ENCODE peak calls at places on chromosome 11, in six cellular contexts. I is HFFc6, D is tibial nerve, V is endothelial cell, X is AG10803, M is cardiac fibroblast. S is an unnamed sample.

GRCh38 chr11:77320351-77320750 is 18.9 kb upstream of the GDPD4 start:
- DNase-seq in I (no peak), D (no peak), V (no peak), X (peak), M (no peak), S (no peak)

GRCh38 chr11:76641905-76642304 is 28.6 kb downstream of the LRRC32 start:
- DNase-seq in I (no peak), D (no peak), V (peak), X (no peak), M (no peak), S (no peak)

GRCh38 chr11:68028802-68029475 is 1.5 kb upstream of the NDUFS8 start:
- DNase-seq in I (no peak), D (no peak), V (no peak), X (peak), M (peak), S (no peak)

GRCh38 chr11:66418168-66418985 is 2.5 kb upstream of the NPAS4 start:
- DNase-seq in I (peak), D (no peak), V (peak), X (peak), M (peak), S (peak)

GRCh38 chr11:68020575-68020974 is 9.9 kb upstream of the NDUFS8 start:
- DNase-seq in I (no peak), D (no peak), V (peak), X (no peak), M (peak), S (no peak)

GRCh38 chr11:112785717-112786116 is 175.5 kb upstream of the NCAM1 start:
- DNase-seq in I (no peak), D (no peak), V (no peak), X (peak), M (peak), S (no peak)

GRCh38 chr11:64132982-64133705 is 32.8 kb downstream of the MACROD1 start:
- DNase-seq in I (no peak), D (no peak), V (no peak), X (no peak), M (no peak), S (no peak)

GRCh38 chr11:63613517-63614135 is 607 bp downstream of the PLAAT3 start:
- DNase-seq in I (no peak), D (peak), V (peak), X (no peak), M (no peak), S (peak)

GRCh38 chr11:69017951-69018350 is 4.9 kb upstream of the MRGPRF start:
- DNase-seq in I (no peak), D (no peak), V (no peak), X (no peak), M (no peak), S (no peak)

GRCh38 chr11:129458756-129459535 is 83.3 kb downstream of the BARX2 start:
- DNase-seq in I (no peak), D (no peak), V (no peak), X (no peak), M (no peak), S (no peak)

GRCh38 chr11:80162387-80162786 is 721.6 kb upstream of the TENM4 start:
- DNase-seq in I (no peak), D (no peak), V (no peak), X (no peak), M (no peak), S (no peak)

GRCh38 chr11:82810326-82810725 is 76.7 kb upstream of the FAM181B start:
- DNase-seq in I (no peak), D (no peak), V (no peak), X (no peak), M (no peak), S (no peak)

GRCh38 chr11:111814567-111814966 is 48.4 kb upstream of the PPP2R1B start:
- DNase-seq in I (peak), D (no peak), V (no peak), X (peak), M (peak), S (no peak)

GRCh38 chr11:59901306-59901705 is 22.7 kb downstream of the OOSP3 start:
- DNase-seq in I (peak), D (no peak), V (peak), X (no peak), M (peak), S (no peak)

GRCh38 chr11:44051171-44051570 is 3.4 kb downstream of the ACCSL start:
- DNase-seq in I (no peak), D (no peak), V (no peak), X (no peak), M (no peak), S (no peak)

GRCh38 chr11:19633276-19633675 is 79.4 kb upstream of the NAV2 start:
- DNase-seq in I (no peak), D (peak), V (no peak), X (peak), M (no peak), S (no peak)

GRCh38 chr11:87092159-87092558 is 54.4 kb downstream of the TMEM135 start:
- DNase-seq in I (no peak), D (no peak), V (no peak), X (peak), M (peak), S (no peak)

GRCh38 chr11:1481861-1482441 is 4.6 kb downstream of the MOB2 start:
- DNase-seq in I (no peak), D (no peak), V (no peak), X (no peak), M (no peak), S (no peak)

GRCh38 chr11:112989198-112989597 is 28.0 kb downstream of the NCAM1 start:
- DNase-seq in I (no peak), D (no peak), V (no peak), X (no peak), M (no peak), S (no peak)

GRCh38 chr11:126162286-126163030 is 49.0 kb downstream of the RPUSD4 start:
- DNase-seq in I (no peak), D (no peak), V (no peak), X (peak), M (no peak), S (no peak)

GRCh38 chr11:127307700-127308099 is 307.1 kb upstream of the KIRREL3 start:
- DNase-seq in I (no peak), D (no peak), V (no peak), X (no peak), M (no peak), S (no peak)

GRCh38 chr11:128499613-128500213 is 87.6 kb downstream of the ETS1 start:
- DNase-seq in I (no peak), D (no peak), V (no peak), X (no peak), M (no peak), S (no peak)

GRCh38 chr11:132586801-132587200 is 945.5 kb downstream of the OPCML start:
- DNase-seq in I (peak), D (no peak), V (no peak), X (peak), M (peak), S (no peak)

GRCh38 chr11:134792044-134792443 is 380.0 kb upstream of the B3GAT1 start:
- DNase-seq in I (no peak), D (no peak), V (no peak), X (no peak), M (no peak), S (no peak)

GRCh38 chr11:115544422-115544821 is 40.2 kb upstream of the CADM1 start:
- DNase-seq in I (no peak), D (no peak), V (no peak), X (no peak), M (no peak), S (no peak)

GRCh38 chr11:62974848-62975522 is 9.8 kb downstream of the SLC22A6 start:
- DNase-seq in I (no peak), D (no peak), V (peak), X (no peak), M (peak), S (peak)

GRCh38 chr11:8342821-8343681 is 79.4 kb upstream of the LMO1 start:
- DNase-seq in I (no peak), D (no peak), V (no peak), X (no peak), M (no peak), S (peak)

GRCh38 chr11:68015467-68015866 is 5.3 kb downstream of the ALDH3B1 start:
- DNase-seq in I (no peak), D (no peak), V (no peak), X (no peak), M (no peak), S (no peak)

GRCh38 chr11:107916671-107917241 is 11.5 kb upstream of the RAB39A start:
- DNase-seq in I (no peak), D (no peak), V (peak), X (peak), M (peak), S (peak)

GRCh38 chr11:55773138-55773537 is at the start of gene OR5D13:
- DNase-seq in I (no peak), D (no peak), V (no peak), X (no peak), M (no peak), S (no peak)

DNA sequence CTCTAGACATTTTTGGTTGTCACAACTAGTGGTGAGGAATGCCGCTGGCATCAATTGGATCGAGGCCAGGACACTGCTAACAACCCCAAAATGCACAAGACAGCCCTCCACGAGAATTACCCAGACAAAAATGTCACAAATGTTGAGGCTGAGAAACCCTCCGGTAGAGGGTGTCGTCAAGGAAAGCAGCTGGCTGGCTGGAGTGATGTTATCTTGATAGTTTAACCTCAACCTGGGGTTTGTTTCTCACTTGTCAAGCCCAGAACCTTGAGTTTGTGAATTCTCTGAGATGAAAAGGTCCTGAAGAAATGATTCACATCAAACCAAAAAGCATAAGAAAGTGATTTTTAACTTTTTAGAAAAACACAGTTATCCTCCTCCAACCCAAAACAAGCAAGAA is 21.1 kb upstream of the TMPRSS13 start:
- DNase-seq in I (peak), D (no peak), V (no peak), X (no peak), M (peak), S (peak)
- TF ChIP-seq CTCF in I (peak), D (no peak), V (no peak), X (no peak), M (no peak), S (peak)

GRCh38 chr11:102592634-102593581 is 32.2 kb downstream of the MMP20 start:
- DNase-seq in I (no peak), D (no peak), V (no peak), X (peak), M (peak), S (no peak)
- TF ChIP-seq CTCF in I (peak), D (no peak), V (peak), X (peak), M (peak), S (peak)

GRCh38 chr11:120547871-120548681 is 36.5 kb downstream of the GRIK4 start:
- DNase-seq in I (peak), D (peak), V (no peak), X (peak), M (peak), S (no peak)
- TF ChIP-seq CTCF in I (peak), D (no peak), V (no peak), X (peak), M (no peak), S (no peak)

DNA sequence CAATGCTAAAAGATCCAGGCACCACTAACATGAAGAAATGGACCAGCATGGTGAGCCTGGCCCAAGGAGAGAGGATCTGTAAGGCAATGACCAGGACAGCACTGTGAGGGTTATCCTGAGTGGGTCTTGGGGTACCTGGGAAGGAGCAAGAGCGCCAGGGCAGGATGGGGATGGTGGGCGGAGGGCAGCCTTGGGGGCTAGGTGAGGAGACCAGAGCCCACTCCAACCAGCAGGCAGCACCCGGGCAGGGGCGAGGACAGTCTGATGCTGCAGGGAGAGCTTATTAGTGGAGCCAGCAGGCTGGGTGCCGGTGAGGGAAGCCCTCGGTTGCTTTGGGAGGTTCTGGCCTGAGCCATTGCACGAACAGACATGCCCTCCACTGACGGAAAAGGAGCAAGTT is 10.7 kb upstream of the NAP1L4 start:
- DNase-seq in I (no peak), D (no peak), V (no peak), X (no peak), M (no peak), S (no peak)
- TF ChIP-seq CTCF in I (no peak), D (no peak), V (no peak), X (no peak), M (no peak), S (no peak)

DNA sequence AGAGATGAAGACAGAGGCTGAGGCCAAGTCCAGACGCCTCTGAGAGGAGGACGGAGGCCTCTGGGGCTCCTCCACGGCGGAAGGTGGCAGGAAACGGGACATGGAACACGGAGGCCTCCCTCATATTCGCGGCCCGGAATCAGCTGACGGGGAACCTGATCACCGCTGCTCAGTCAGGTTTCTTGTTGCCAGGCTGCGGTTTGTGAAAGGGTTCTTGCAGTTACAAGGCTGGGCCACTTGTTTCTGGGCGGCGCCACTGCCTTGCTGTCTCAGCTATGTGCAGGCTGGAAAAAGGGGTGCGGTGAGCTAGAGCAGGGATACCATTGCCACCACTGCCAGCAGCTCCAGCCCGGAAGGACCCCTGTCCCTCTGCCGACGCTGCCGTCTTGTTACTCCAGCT is 10.0 kb upstream of the MMP1 start:
- DNase-seq in I (no peak), D (no peak), V (peak), X (no peak), M (peak), S (peak)
- TF ChIP-seq CTCF in I (peak), D (no peak), V (peak), X (no peak), M (peak), S (no peak)

DNA sequence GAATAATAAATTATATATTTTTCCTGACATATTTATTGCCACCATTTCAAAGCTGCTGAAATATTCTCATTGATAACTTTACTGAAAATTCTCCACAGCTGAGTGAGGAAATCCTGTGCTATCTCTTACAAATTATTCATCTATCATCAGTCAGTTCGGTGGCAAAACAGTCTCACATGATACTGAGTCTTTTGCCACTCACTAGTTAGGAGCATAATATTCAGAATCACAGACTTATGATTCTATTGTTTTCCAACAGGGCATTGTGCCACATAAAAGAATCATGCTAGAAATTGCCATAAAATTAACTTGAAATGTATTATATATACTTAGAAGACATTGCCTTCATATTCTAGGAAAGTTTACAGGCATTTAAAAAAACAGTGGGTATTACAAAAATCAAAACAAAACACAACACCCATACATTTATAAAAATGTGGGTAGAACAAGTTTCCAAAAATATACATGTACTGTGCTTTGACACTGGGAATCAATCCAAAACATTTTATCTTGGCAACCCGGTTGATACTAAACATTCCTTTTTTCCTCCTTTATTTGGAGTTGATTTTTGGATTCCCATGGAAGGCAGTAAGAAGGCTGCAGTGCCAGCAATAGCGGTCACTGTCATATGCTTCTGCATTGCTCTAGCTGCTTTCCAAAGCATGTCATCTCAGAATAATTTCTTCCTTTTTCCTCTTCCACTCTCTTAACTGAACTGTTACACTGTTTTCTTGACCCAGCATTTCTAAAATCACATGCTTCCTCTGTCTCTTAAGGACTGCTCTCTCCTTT is 42.5 kb downstream of the ATG16L2 start:
- DNase-seq in I (peak), D (no peak), V (no peak), X (peak), M (peak), S (no peak)
- TF ChIP-seq CTCF in I (no peak), D (no peak), V (no peak), X (no peak), M (no peak), S (no peak)

GRCh38 chr11:81237139-81237538 is 1496.5 kb downstream of the FAM181B start:
- DNase-seq in I (no peak), D (no peak), V (peak), X (peak), M (peak), S (peak)
- TF ChIP-seq CTCF in I (no peak), D (peak), V (peak), X (peak), M (no peak), S (no peak)

GRCh38 chr11:14549891-14550290 is 29.7 kb upstream of the PSMA1 start:
- DNase-seq in I (no peak), D (no peak), V (no peak), X (no peak), M (no peak), S (no peak)
- TF ChIP-seq CTCF in I (no peak), D (no peak), V (no peak), X (no peak), M (no peak), S (no peak)

GRCh38 chr11:101692980-101693379 is 109.2 kb upstream of the TRPC6 start:
- DNase-seq in I (no peak), D (no peak), V (no peak), X (no peak), M (no peak), S (no peak)
- TF ChIP-seq CTCF in I (no peak), D (no peak), V (no peak), X (no peak), M (no peak), S (no peak)